ENCODE peak calls at places on chromosomes 13 and 19, in nine cellular contexts. One of them, this sample, is unnamed.
A peak's percentile ranks its signal among the peaks of the same experiment; 100 is the strongest.

GRCh38 chr19:1503089-1503924 is 9.5 kb downstream of the ADAMTSL5 start:
- DNase-seq in IMR-90: peak; percentile 32
- DNase-seq in HEK293T: peak; percentile 66
- DNase-seq in GM12865: peak; percentile 53
- DNase-seq in testis: peak; percentile 80
- DNase-seq in MV-4-11: peak; percentile 68
- DNase-seq in T-cell: peak; percentile 52
- DNase-seq in cardiac muscle cell: peak; percentile 64
- DNase-seq in A172: no peak
- DNase-seq in this sample: peak; percentile 73

GRCh38 chr19:50311723-50312635 is 17.2 kb downstream of the KCNC3 start:
- DNase-seq in T-cell: no peak
- DNase-seq in cardiac muscle cell: peak; percentile 84
- DNase-seq in IMR-90: no peak
- DNase-seq in GM12865: no peak
- DNase-seq in HEK293T: peak; percentile 73
- DNase-seq in MV-4-11: no peak
- DNase-seq in testis: peak; percentile 29
- DNase-seq in A172: peak; percentile 27
- DNase-seq in this sample: no peak

GRCh38 chr13:110272651-110273050 is 34.3 kb downstream of the COL4A1 start:
- DNase-seq in cardiac muscle cell: no peak
- DNase-seq in HEK293T: no peak
- DNase-seq in A172: no peak
- DNase-seq in testis: no peak
- DNase-seq in T-cell: no peak
- DNase-seq in MV-4-11: no peak
- DNase-seq in GM12865: no peak
- DNase-seq in IMR-90: no peak
- DNase-seq in this sample: no peak

GRCh38 chr19:10817291-10818038 is 18.5 kb downstream of the TMED1 start:
- DNase-seq in testis: peak; percentile 61
- DNase-seq in T-cell: no peak
- DNase-seq in HEK293T: no peak
- DNase-seq in A172: no peak
- DNase-seq in IMR-90: peak; percentile 98
- DNase-seq in cardiac muscle cell: no peak
- DNase-seq in GM12865: no peak
- DNase-seq in MV-4-11: no peak
- DNase-seq in this sample: no peak

GRCh38 chr19:28619842-28620429 is 593.0 kb downstream of the UQCRFS1 start:
- DNase-seq in testis: no peak
- DNase-seq in IMR-90: no peak
- DNase-seq in GM12865: no peak
- DNase-seq in HEK293T: no peak
- DNase-seq in T-cell: no peak
- DNase-seq in MV-4-11: no peak
- DNase-seq in cardiac muscle cell: no peak
- DNase-seq in A172: no peak
- DNase-seq in this sample: no peak

GRCh38 chr13:27258637-27259377 is 7.4 kb downstream of the RPL21 start:
- DNase-seq in A172: no peak
- DNase-seq in HEK293T: no peak
- DNase-seq in T-cell: no peak
- DNase-seq in cardiac muscle cell: no peak
- DNase-seq in testis: no peak
- DNase-seq in IMR-90: no peak
- DNase-seq in MV-4-11: peak; percentile 4
- DNase-seq in GM12865: no peak
- DNase-seq in this sample: no peak

GRCh38 chr13:60538566-60538965 is 141.5 kb downstream of the TDRD3 start:
- DNase-seq in HEK293T: no peak
- DNase-seq in MV-4-11: no peak
- DNase-seq in A172: no peak
- DNase-seq in T-cell: no peak
- DNase-seq in cardiac muscle cell: no peak
- DNase-seq in GM12865: no peak
- DNase-seq in testis: no peak
- DNase-seq in IMR-90: no peak
- DNase-seq in this sample: no peak

GRCh38 chr13:90613076-90613795 is 734.3 kb upstream of the MIR17HG start:
- DNase-seq in IMR-90: no peak
- DNase-seq in cardiac muscle cell: no peak
- DNase-seq in T-cell: no peak
- DNase-seq in testis: no peak
- DNase-seq in A172: no peak
- DNase-seq in MV-4-11: no peak
- DNase-seq in GM12865: no peak
- DNase-seq in HEK293T: no peak
- DNase-seq in this sample: no peak